ENCODE peak calls at places on chromosome 13, in six cellular contexts. K is CD4-positive, alpha-beta T cell; L is HFF-Myc; P is GM13976; F is AG04449; A is fibroblast of lung. V is an unnamed sample.

GRCh38 chr13:77544365-77544764 is 8.9 kb downstream of the SCEL start:
- DNase-seq in P (no peak), L (no peak), K (no peak), F (no peak), A (peak; percentile 70), V (peak; percentile 31)

GRCh38 chr13:106475852-106476251 is 59.6 kb downstream of the EFNB2 start:
- DNase-seq in F (no peak), A (peak; percentile 23), K (no peak), P (no peak), L (no peak), V (no peak)

GRCh38 chr13:52832268-52832667 is 16.2 kb downstream of the PCDH8 start:
- DNase-seq in L (no peak), P (no peak), F (no peak), K (no peak), A (no peak), V (no peak)

GRCh38 chr13:72150502-72150901 is 283.5 kb upstream of the DACH1 start:
- DNase-seq in K (no peak), F (no peak), A (peak; percentile 3), L (no peak), P (no peak), V (no peak)

GRCh38 chr13:113065406-113066141 is 40.0 kb upstream of the F7 start:
- DNase-seq in F (no peak), K (no peak), P (no peak), A (peak; percentile 22), L (no peak), V (peak; percentile 59)

GRCh38 chr13:106052200-106052767 is 483.2 kb downstream of the EFNB2 start:
- DNase-seq in P (no peak), A (peak; percentile 19), K (no peak), F (no peak), L (no peak), V (no peak)

GRCh38 chr13:27406178-27406939 is 18.1 kb upstream of the GTF3A start:
- DNase-seq in L (no peak), A (peak; percentile 43), P (peak; percentile 56), K (no peak), F (no peak), V (no peak)

GRCh38 chr13:59643906-59644626 is 519.7 kb downstream of the DIAPH3 start:
- DNase-seq in A (no peak), F (no peak), K (no peak), L (no peak), P (no peak), V (no peak)

GRCh38 chr13:51453308-51453958 is 597 bp upstream of the INTS6 start:
- DNase-seq in P (peak; percentile 87), L (no peak), F (no peak), K (peak; percentile 72), A (no peak), V (no peak)

GRCh38 chr13:95496485-95496884 is 56.0 kb upstream of the CLDN10 start:
- DNase-seq in L (no peak), K (no peak), F (no peak), P (no peak), A (no peak), V (no peak)

GRCh38 chr13:33761744-33762143 is 56.2 kb upstream of the RFC3 start:
- DNase-seq in F (no peak), P (no peak), A (peak; percentile 27), K (no peak), L (no peak), V (no peak)

GRCh38 chr13:73757471-73758233 is 376.6 kb downstream of the KLF12 start:
- DNase-seq in L (no peak), K (no peak), F (no peak), P (no peak), A (peak; percentile 61), V (no peak)

GRCh38 chr13:23159205-23159586 is 21.6 kb upstream of the SGCG start:
- DNase-seq in A (peak; percentile 12), F (no peak), P (peak; percentile 55), K (no peak), L (no peak), V (no peak)

GRCh38 chr13:87954116-87954515 is 282.9 kb downstream of the SLITRK5 start:
- DNase-seq in K (no peak), A (peak; percentile 12), L (no peak), P (no peak), F (no peak), V (no peak)

GRCh38 chr13:79456051-79456450 is 24.9 kb upstream of the NDFIP2 start:
- DNase-seq in A (no peak), P (no peak), L (no peak), F (no peak), K (no peak), V (no peak)

GRCh38 chr13:70125693-70126092 is 17.4 kb upstream of the KLHL1 start:
- DNase-seq in K (no peak), P (no peak), L (no peak), A (no peak), F (no peak), V (no peak)

GRCh38 chr13:94617389-94618000 is 15.8 kb downstream of the GPR180 start:
- DNase-seq in K (no peak), L (no peak), A (no peak), P (peak; percentile 21), F (no peak), V (no peak)

GRCh38 chr13:42485272-42485671 is 88.7 kb upstream of the TNFSF11 start:
- DNase-seq in K (no peak), F (no peak), L (no peak), A (no peak), P (no peak), V (no peak)

GRCh38 chr13:86906458-86906857 is 764.7 kb upstream of the SLITRK5 start:
- DNase-seq in F (no peak), A (peak; percentile 60), K (no peak), L (no peak), P (no peak), V (no peak)

GRCh38 chr13:109979186-109979585 is 192.8 kb upstream of the IRS2 start:
- DNase-seq in F (no peak), K (no peak), L (no peak), P (no peak), A (no peak), V (no peak)

GRCh38 chr13:110885966-110886365 is 28.9 kb downstream of the ANKRD10 start:
- DNase-seq in K (no peak), L (no peak), P (no peak), A (no peak), F (no peak), V (no peak)

GRCh38 chr13:84831666-84832657 is 949.7 kb upstream of the SLITRK1 start:
- DNase-seq in P (no peak), L (no peak), F (no peak), A (no peak), K (no peak), V (no peak)

GRCh38 chr13:113828282-113828825 is 35.5 kb downstream of the GAS6 start:
- DNase-seq in K (no peak), A (no peak), P (no peak), L (no peak), F (no peak), V (no peak)

GRCh38 chr13:91406619-91407018 is 8.2 kb downstream of the GPC5 start:
- DNase-seq in F (no peak), L (peak; percentile 10), A (peak; percentile 33), K (no peak), P (peak; percentile 52), V (no peak)

GRCh38 chr13:28037399-28037798 is 48.9 kb upstream of the URAD start:
- DNase-seq in A (no peak), K (no peak), L (no peak), P (no peak), F (no peak), V (no peak)

GRCh38 chr13:26328326-26328725 is 74.4 kb downstream of the CDK8 start:
- DNase-seq in L (no peak), P (no peak), A (no peak), F (no peak), K (no peak), V (no peak)

GRCh38 chr13:66859078-66859477 is 371.1 kb downstream of the PCDH9 start:
- DNase-seq in F (no peak), P (no peak), A (no peak), K (no peak), L (no peak), V (no peak)

GRCh38 chr13:24788538-24788937 is 24.6 kb downstream of the RNF17 start:
- DNase-seq in A (no peak), F (no peak), L (no peak), K (no peak), P (no peak), V (no peak)

GRCh38 chr13:34914416-34914815 is 27.7 kb upstream of the NBEA start:
- DNase-seq in A (no peak), K (no peak), P (no peak), F (no peak), L (no peak), V (no peak)

DNA sequence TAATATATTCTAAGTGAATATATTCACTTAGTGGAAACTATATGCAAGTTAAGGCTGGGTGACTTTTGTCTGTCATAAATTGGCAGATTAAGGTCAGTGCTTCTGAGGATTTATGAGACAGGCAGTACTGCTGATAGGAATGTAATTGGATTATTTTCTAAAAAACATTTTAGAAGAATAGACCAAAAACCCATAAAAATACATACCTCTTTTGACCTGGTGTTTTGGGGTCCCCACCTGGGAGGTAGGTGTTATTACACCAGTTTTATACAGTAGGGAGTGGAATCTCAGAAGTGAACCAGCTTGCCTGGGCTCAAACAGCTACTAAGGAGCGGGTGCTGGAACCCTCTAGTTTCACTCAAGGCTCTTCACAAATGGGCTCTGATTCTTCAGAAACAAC is 25.3 kb downstream of the COG3 start:
- DNase-seq in L (no peak), A (no peak), P (no peak), K (peak; percentile 2), F (no peak), V (no peak)
- TF ChIP-seq CTCF in L (no peak), A (no peak), P (peak; percentile 37), K (peak; percentile 66), F (no peak), V (no peak)

DNA sequence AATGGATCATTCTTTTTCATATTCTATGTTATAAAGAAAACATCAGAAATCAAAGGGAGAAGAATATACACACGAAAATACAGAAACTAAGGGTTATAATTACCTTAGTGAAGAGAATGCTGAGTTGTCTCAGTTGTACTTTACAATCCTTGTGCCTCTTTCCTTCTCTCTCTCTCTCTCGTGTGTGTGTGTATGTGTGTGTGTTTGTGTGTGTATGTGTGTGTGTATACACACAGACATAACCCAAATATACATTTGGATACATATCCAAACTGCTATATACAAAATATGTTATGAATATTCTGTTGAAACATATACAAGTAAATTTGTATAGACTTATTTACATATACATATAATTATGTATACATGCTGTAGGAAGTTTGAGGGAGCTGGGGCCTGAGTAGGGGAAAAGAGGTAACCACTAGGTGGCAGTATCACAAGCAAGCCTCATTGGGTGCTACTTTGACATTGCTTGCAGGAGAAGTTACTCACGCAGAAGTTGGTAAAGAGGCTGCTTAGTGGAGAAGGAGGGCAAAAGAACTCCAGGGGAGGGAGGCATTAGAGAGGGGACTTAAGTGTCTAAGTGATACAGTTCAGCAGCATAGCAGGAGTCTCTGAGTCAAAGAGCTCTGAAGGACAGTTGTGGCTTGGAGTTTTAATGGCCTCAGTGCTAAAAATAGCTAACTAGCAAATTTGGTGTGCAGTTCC is 465.1 kb upstream of the PCDH20 start:
- DNase-seq in L (no peak), A (peak; percentile 3), P (peak; percentile 35), F (no peak), K (no peak), V (no peak)
- TF ChIP-seq CTCF in L (peak; percentile 25), A (no peak), P (peak; percentile 27), F (no peak), K (no peak), V (no peak)

GRCh38 chr13:49304356-49304755 is 56.6 kb downstream of the CDADC1 start:
- DNase-seq in L (no peak), F (no peak), K (no peak), P (no peak), A (no peak), V (no peak)
- TF ChIP-seq CTCF in L (no peak), F (no peak), K (no peak), P (no peak), A (no peak), V (no peak)

GRCh38 chr13:40992678-40993077 is 26.4 kb downstream of the ELF1 start:
- DNase-seq in A (no peak), P (no peak), L (no peak), F (no peak), K (no peak), V (no peak)
- TF ChIP-seq CTCF in A (no peak), P (peak; percentile 17), L (no peak), F (no peak), K (peak; percentile 40), V (no peak)

V was measured in upper lobe of left lung.